ENCODE peak calls at places on chromosomes 2 and 18, in four cellular contexts. N is A549, A is WTC11, W is K562. Y is an unnamed sample.

GRCh38 chr2:205188516-205189138 is 493.7 kb upstream of the NRP2 start:
- DNase-seq in W (no peak), A (no peak), N (no peak), Y (no peak)

GRCh38 chr18:78830161-78830560 is 149.5 kb upstream of the SALL3 start:
- DNase-seq in N (no peak), W (no peak), A (no peak), Y (no peak)

GRCh38 chr2:3679180-3679579 is 21.2 kb downstream of the ALLC start:
- DNase-seq in W (no peak), N (no peak), A (no peak), Y (no peak)

GRCh38 chr2:166180951-166181812 is 53.4 kb upstream of the SCN1A start:
- DNase-seq in A (peak; percentile 71), W (peak; percentile 40), N (peak; percentile 10), Y (peak; percentile 79)

GRCh38 chr2:28901841-28902240 is 7.4 kb downstream of the WDR43 start:
- DNase-seq in W (no peak), N (no peak), A (no peak), Y (no peak)

GRCh38 chr2:109623923-109624322 is 9.8 kb downstream of the SOWAHC start:
- DNase-seq in W (no peak), A (no peak), N (no peak), Y (no peak)

GRCh38 chr2:218168635-218169462 is 2.1 kb upstream of the CXCR1 start:
- DNase-seq in A (peak; percentile 85), N (peak; percentile 35), W (peak; percentile 68), Y (peak; percentile 65)

GRCh38 chr2:159195719-159196118 is 90.8 kb downstream of the WDSUB1 start:
- DNase-seq in A (no peak), N (no peak), W (no peak), Y (no peak)

GRCh38 chr18:42114310-42114943 is 159.4 kb downstream of the PIK3C3 start:
- DNase-seq in A (peak; percentile 62), N (peak; percentile 6), W (peak; percentile 24), Y (peak; percentile 71)

GRCh38 chr2:26184555-26185303 is 11.8 kb downstream of the GAREM2 start:
- DNase-seq in A (peak; percentile 82), N (peak; percentile 94), W (peak; percentile 91), Y (no peak)

GRCh38 chr2:195486520-195486919 is 170.5 kb upstream of the SLC39A10 start:
- DNase-seq in A (no peak), W (no peak), N (no peak), Y (no peak)

GRCh38 chr18:73707035-73707434 is 440.6 kb downstream of the FBXO15 start:
- DNase-seq in W (no peak), N (no peak), A (no peak), Y (no peak)

GRCh38 chr2:65880451-65880850 is 448.1 kb upstream of the SPRED2 start:
- DNase-seq in N (no peak), W (no peak), A (no peak), Y (no peak)

GRCh38 chr2:182559623-182560022 is 132.8 kb upstream of the PDE1A start:
- DNase-seq in A (no peak), W (no peak), N (no peak), Y (no peak)

GRCh38 chr2:216735661-216736060 is 40.3 kb upstream of the IGFBP5 start:
- DNase-seq in W (no peak), A (no peak), N (no peak), Y (no peak)

GRCh38 chr2:205833874-205834273 is 151.6 kb downstream of the NRP2 start:
- DNase-seq in N (no peak), A (no peak), W (no peak), Y (no peak)

GRCh38 chr2:15725101-15725787 is 133.6 kb downstream of the DDX1 start:
- DNase-seq in N (no peak), A (no peak), W (no peak), Y (no peak)

GRCh38 chr2:170812716-170813585 is 3.7 kb upstream of the GAD1 start:
- DNase-seq in N (peak; percentile 53), A (no peak), W (peak; percentile 72), Y (peak; percentile 82)

GRCh38 chr2:19355931-19356544 is 2.4 kb downstream of the OSR1 start:
- DNase-seq in A (no peak), N (no peak), W (no peak), Y (no peak)

GRCh38 chr18:11040823-11041712 is 108.3 kb downstream of the PIEZO2 start:
- DNase-seq in W (peak; percentile 40), N (peak; percentile 13), A (peak; percentile 60), Y (peak; percentile 94)

GRCh38 chr2:154264024-154264423 is 392.3 kb downstream of the GALNT13 start:
- DNase-seq in N (peak; percentile 19), A (no peak), W (no peak), Y (no peak)
- TF ChIP-seq JUN in N (peak; percentile 48), A (no peak), W (no peak), Y (no peak)

DNA sequence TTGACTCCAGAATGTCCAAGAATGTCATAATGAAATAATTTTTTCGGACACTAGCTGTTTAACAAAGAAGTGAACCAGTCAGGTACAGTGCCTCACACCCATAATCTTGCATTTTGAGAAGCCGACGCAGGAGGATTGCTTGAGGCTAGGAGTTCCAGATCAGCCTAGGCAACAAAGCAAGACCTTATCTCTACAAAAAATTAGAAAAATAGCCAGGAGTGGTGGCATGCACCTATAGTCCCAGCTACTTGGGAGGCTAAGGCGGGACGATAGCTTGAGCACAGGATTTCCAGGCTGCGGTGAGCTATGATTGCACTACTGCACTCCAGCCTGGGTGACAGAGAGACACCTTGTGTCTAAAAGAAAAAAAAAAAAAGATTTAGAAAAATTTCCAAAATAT is 235.8 kb upstream of the FN1 start:
- DNase-seq in A (no peak), W (no peak), N (no peak), Y (no peak)
- TF ChIP-seq NR3C1 in A (no peak), W (no peak), N (no peak), Y (no peak)

DNA sequence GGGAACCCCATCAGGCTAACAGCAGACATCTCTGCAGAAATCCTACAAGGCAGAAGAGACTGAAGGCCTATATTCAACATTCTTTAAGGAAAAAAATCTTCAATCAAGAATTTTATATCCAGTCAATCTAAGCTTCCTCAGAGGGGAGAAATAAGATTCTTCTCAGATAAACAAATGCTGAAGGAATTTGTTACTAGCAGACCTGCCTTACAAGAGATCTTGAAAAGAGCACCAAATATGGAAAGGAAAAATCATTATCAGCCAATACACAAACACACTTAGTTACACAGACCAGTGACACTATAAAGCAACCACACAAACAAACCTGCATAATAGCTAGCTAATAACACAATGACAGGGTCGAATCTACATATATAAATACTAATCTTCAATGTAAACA is 96.5 kb downstream of the SUCLG1 start:
- DNase-seq in A (no peak), W (no peak), N (no peak), Y (no peak)
- TF ChIP-seq JUN in A (no peak), W (no peak), N (no peak), Y (no peak)

GRCh38 chr2:138470941-138471340 is 30.6 kb upstream of the SPOPL start:
- DNase-seq in W (no peak), N (no peak), A (no peak), Y (no peak)

GRCh38 chr2:138476940-138477339 is 24.6 kb upstream of the SPOPL start:
- DNase-seq in A (no peak), N (no peak), W (no peak), Y (peak; percentile 30)

GRCh38 chr2:138476186-138476585 is 25.4 kb upstream of the SPOPL start:
- DNase-seq in A (no peak), N (no peak), W (no peak), Y (no peak)

GRCh38 chr2:138474093-138474834 is 27.3 kb upstream of the SPOPL start:
- DNase-seq in W (peak; percentile 45), A (no peak), N (no peak), Y (no peak)

GRCh38 chr2:138475394-138475793 is 26.2 kb upstream of the SPOPL start:
- DNase-seq in W (no peak), A (no peak), N (no peak), Y (peak; percentile 77)
- TF ChIP-seq NR3C1 in W (no peak), A (no peak), N (no peak), Y (no peak)

GRCh38 chr2:231866450-231866849 is 59.7 kb downstream of the NPPC start:
- DNase-seq in A (no peak), N (no peak), W (no peak), Y (no peak)
- TF ChIP-seq JUN in A (no peak), N (no peak), W (no peak), Y (no peak)

Y was measured in HepG2.